ENCODE peak calls at places on chromosomes 7 and 10, in ten cellular contexts. N is upper lobe of right lung, S is SK-N-SH, V is IMR-90, H is hepatocyte, M is body of pancreas, U is ovary, Z is fibroblast of lung, I is colonic mucosa, E is adrenal gland. A is an unnamed sample.

GRCh38 chr10:109899578-109900355 is 23.5 kb downstream of the XPNPEP1 start:
- DNase-seq in S (no peak), H (no peak), E (no peak), N (no peak), M (no peak), V (peak), U (peak), Z (peak), I (no peak), A (no peak)

GRCh38 chr10:50316695-50317648 is 65.7 kb upstream of the ASAH2 start:
- DNase-seq in N (no peak), I (no peak), V (peak), U (no peak), E (no peak), H (no peak), Z (no peak), S (no peak), M (no peak), A (no peak)

GRCh38 chr10:8543361-8544056 is 489.0 kb downstream of the GATA3 start:
- DNase-seq in E (no peak), S (no peak), H (peak), M (no peak), V (no peak), N (no peak), Z (no peak), U (no peak), I (peak), A (peak)

GRCh38 chr7:16867328-16867727 is 14.5 kb downstream of the AGR3 start:
- DNase-seq in V (no peak), Z (no peak), I (no peak), N (no peak), U (no peak), S (no peak), E (no peak), M (no peak), H (no peak), A (no peak)

GRCh38 chr10:119667562-119668328 is 16.6 kb downstream of the BAG3 start:
- DNase-seq in S (peak), U (peak), Z (peak), M (peak), V (peak), N (no peak), I (no peak), E (peak), H (peak), A (peak)

GRCh38 chr7:66859794-66860645 is 61.0 kb upstream of the TMEM248 start:
- DNase-seq in V (peak), S (no peak), I (no peak), E (no peak), H (no peak), Z (no peak), U (no peak), M (no peak), N (no peak), A (no peak)

GRCh38 chr7:136123352-136123751 is 146.2 kb upstream of the MTPN start:
- DNase-seq in V (no peak), H (no peak), M (no peak), I (no peak), S (no peak), N (no peak), U (no peak), E (no peak), Z (no peak), A (no peak)

GRCh38 chr7:50448823-50449222 is 1.3 kb downstream of the FIGNL1 start:
- DNase-seq in N (no peak), Z (no peak), U (no peak), H (no peak), S (no peak), M (no peak), V (no peak), I (no peak), E (no peak), A (no peak)

GRCh38 chr10:74518076-74518475 is 308.3 kb upstream of the KAT6B start:
- DNase-seq in I (no peak), U (no peak), M (no peak), S (no peak), E (no peak), V (no peak), H (no peak), Z (peak), N (no peak), A (peak)

GRCh38 chr10:46327685-46328084 is 40.9 kb downstream of the ANTXRL start:
- DNase-seq in I (no peak), E (no peak), S (no peak), H (no peak), Z (no peak), N (no peak), M (no peak), V (no peak), U (no peak), A (no peak)

GRCh38 chr10:46326066-46326465 is 39.3 kb downstream of the ANTXRL start:
- DNase-seq in H (no peak), Z (no peak), I (no peak), V (peak), U (no peak), E (no peak), M (no peak), N (no peak), S (no peak), A (no peak)

GRCh38 chr10:46323176-46323575 is 36.4 kb downstream of the ANTXRL start:
- DNase-seq in H (no peak), S (no peak), M (no peak), U (no peak), I (no peak), Z (no peak), E (no peak), V (no peak), N (no peak), A (no peak)

GRCh38 chr10:46326971-46327370 is 40.2 kb downstream of the ANTXRL start:
- DNase-seq in Z (no peak), V (no peak), S (no peak), H (no peak), U (no peak), I (no peak), M (no peak), N (no peak), E (no peak), A (no peak)

DNA sequence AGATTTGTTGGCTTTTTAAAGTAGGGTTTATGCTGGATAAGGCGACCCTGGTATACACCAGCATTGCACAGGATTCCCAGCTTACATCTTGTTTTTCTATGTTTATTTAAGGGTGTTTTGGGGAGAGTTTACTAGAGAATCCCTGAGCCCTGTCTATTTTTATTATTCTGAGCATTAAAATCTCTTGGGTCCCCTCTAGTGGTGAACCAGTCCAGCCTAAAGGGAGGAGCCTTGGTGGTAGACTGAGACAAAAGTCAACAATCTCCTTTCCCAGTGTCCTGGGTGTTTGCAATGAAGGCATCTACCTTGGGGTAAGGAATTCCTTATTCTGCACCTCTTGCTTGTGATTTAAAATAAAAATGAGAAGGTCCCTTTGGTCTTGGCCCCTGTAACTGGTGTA is 38.2 kb downstream of the ANTXRL start:
- DNase-seq in S (no peak), U (no peak), M (no peak), H (no peak), V (peak), E (no peak), N (no peak), Z (no peak), I (no peak), A (no peak)
- TF ChIP-seq CTCF in S (peak), U (no peak), M (no peak), H (peak), V (peak), E (peak), N (peak), Z (no peak), I (no peak), A (peak)

GRCh38 chr7:130371059-130371458 is 9.2 kb upstream of the CPA1 start:
- DNase-seq in M (peak), N (no peak), V (peak), S (no peak), Z (peak), E (peak), I (no peak), H (no peak), U (no peak), A (peak)

GRCh38 chr7:130372402-130372801 is 7.9 kb upstream of the CPA1 start:
- DNase-seq in E (no peak), Z (no peak), V (no peak), I (no peak), N (no peak), M (no peak), H (no peak), U (no peak), S (no peak), A (no peak)

GRCh38 chr7:130372813-130373212 is 7.5 kb upstream of the CPA1 start:
- DNase-seq in Z (peak), S (no peak), V (no peak), U (no peak), E (no peak), I (no peak), M (no peak), H (no peak), N (no peak), A (no peak)

GRCh38 chr7:130377178-130377577 is 3.1 kb upstream of the CPA1 start:
- DNase-seq in I (no peak), N (no peak), Z (no peak), H (no peak), U (no peak), S (no peak), M (no peak), E (no peak), V (no peak), A (no peak)

GRCh38 chr7:130374507-130374906 is 5.8 kb upstream of the CPA1 start:
- DNase-seq in H (no peak), N (no peak), U (no peak), E (no peak), S (no peak), M (no peak), I (no peak), Z (no peak), V (no peak), A (no peak)
- H3K27ac ChIP-seq in H (peak), N (peak), U (peak), E (peak), S (peak), M (peak), I (no peak), Z (peak), V (peak), A (peak)

DNA sequence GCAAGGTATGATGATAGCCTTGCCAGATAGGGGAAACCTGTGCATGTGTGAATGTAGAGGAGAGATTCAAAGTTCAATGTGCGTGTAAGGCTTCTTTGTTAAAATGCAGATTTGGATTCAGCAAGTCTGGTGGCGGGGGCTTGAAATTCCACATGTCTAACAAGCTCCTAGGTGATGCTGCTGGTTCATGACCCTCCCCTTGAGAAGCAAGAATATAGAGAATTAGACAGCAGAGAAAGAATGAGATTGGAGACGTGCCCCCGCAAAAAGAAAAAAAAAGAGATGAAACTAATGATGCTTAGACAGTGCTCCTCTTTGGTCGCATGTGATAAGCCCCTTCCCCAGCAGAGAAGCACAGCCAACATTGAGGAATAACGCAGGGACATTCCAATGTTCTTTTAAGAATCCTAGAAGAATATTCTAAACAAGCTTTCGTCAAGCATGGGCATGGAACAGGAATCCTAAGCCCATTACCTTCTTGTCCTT is 21.1 kb upstream of the MACC1 start:
- DNase-seq in M (no peak), H (no peak), V (no peak), I (no peak), N (no peak), S (no peak), U (no peak), Z (no peak), E (no peak), A (no peak)
- TF ChIP-seq CTCF in M (no peak), H (no peak), V (no peak), I (no peak), N (no peak), S (no peak), U (no peak), Z (no peak), E (no peak), A (no peak)

GRCh38 chr7:25624837-25625236 is 396.6 kb upstream of the NPVF start:
- DNase-seq in V (no peak), H (peak), I (no peak), E (no peak), S (no peak), M (no peak), N (no peak), U (peak), Z (peak), A (no peak)

GRCh38 chr7:25621993-25622392 is 393.7 kb upstream of the NPVF start:
- DNase-seq in N (no peak), E (no peak), U (no peak), M (no peak), S (no peak), V (no peak), H (no peak), Z (no peak), I (no peak), A (no peak)

GRCh38 chr7:25622716-25623115 is 394.4 kb upstream of the NPVF start:
- DNase-seq in V (no peak), I (no peak), M (no peak), Z (no peak), E (no peak), H (no peak), U (no peak), S (no peak), N (no peak), A (no peak)

GRCh38 chr7:25625316-25625715 is 397.0 kb upstream of the NPVF start:
- DNase-seq in H (no peak), S (no peak), V (no peak), I (no peak), U (no peak), E (no peak), Z (no peak), M (no peak), N (no peak), A (no peak)

GRCh38 chr7:25624001-25624400 is 395.7 kb upstream of the NPVF start:
- DNase-seq in E (no peak), H (no peak), V (no peak), Z (no peak), M (no peak), I (no peak), S (no peak), U (no peak), N (no peak), A (peak)
- H3K27ac ChIP-seq in E (no peak), H (no peak), V (no peak), Z (no peak), M (no peak), I (no peak), S (no peak), U (no peak), N (peak), A (no peak)

GRCh38 chr7:6558837-6559236 is 7.6 kb upstream of the GRID2IP start:
- DNase-seq in Z (peak), I (peak), E (peak), V (peak), S (peak), M (no peak), N (no peak), H (peak), U (no peak), A (no peak)

GRCh38 chr7:6553460-6554044 is 2.3 kb upstream of the GRID2IP start:
- DNase-seq in H (no peak), V (no peak), I (no peak), M (no peak), U (no peak), Z (no peak), E (no peak), N (no peak), S (peak), A (no peak)

GRCh38 chr7:6559896-6560295 is 8.6 kb upstream of the GRID2IP start:
- DNase-seq in N (no peak), V (no peak), I (no peak), U (no peak), E (no peak), H (no peak), M (no peak), Z (no peak), S (no peak), A (no peak)

GRCh38 chr7:6554848-6555247 is 3.6 kb upstream of the GRID2IP start:
- DNase-seq in S (no peak), E (no peak), N (no peak), Z (no peak), H (no peak), I (no peak), U (no peak), V (no peak), M (no peak), A (no peak)

GRCh38 chr7:6556196-6556595 is 4.9 kb upstream of the GRID2IP start:
- DNase-seq in S (no peak), M (peak), N (no peak), V (no peak), I (no peak), U (no peak), H (peak), E (no peak), Z (no peak), A (no peak)
- TF ChIP-seq CTCF in S (no peak), M (no peak), N (peak), V (no peak), I (peak), U (no peak), H (peak), E (no peak), Z (no peak), A (peak)

GRCh38 chr10:6298428-6298827 is 95.7 kb downstream of the PFKFB3 start:
- DNase-seq in V (no peak), I (no peak), E (no peak), U (no peak), M (no peak), N (no peak), Z (no peak), S (no peak), H (no peak), A (no peak)

GRCh38 chr10:6300784-6301180 is 98.0 kb downstream of the PFKFB3 start:
- DNase-seq in H (no peak), V (no peak), I (no peak), U (no peak), N (no peak), M (no peak), Z (no peak), S (no peak), E (no peak), A (no peak)

GRCh38 chr10:6300106-6300783 is 97.5 kb downstream of the PFKFB3 start:
- DNase-seq in S (no peak), M (no peak), E (peak), U (no peak), I (no peak), N (no peak), H (no peak), Z (peak), V (peak), A (peak)

GRCh38 chr10:6299234-6299633 is 96.5 kb downstream of the PFKFB3 start:
- DNase-seq in U (no peak), E (peak), Z (no peak), V (no peak), H (peak), S (no peak), N (no peak), I (no peak), M (peak), A (peak)

DNA sequence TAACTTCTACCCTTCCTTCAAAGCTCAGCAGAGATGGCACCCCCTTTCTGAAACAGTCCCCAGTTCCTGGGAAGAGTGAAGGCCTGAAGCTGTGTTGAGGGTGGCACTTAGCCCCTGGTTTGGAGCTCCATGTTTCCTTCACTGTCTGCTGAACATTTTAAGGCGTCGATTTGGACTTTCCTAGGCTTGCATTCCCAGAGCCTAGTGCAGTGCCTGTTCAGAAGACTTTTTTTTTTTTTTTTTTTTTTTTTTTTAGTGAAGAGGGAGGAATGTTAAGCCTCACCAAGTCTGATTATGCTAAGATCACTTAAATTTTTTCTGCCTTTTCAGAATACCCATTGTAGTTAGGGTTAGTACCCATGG is 97.0 kb downstream of the PFKFB3 start:
- DNase-seq in I (no peak), V (no peak), Z (no peak), M (no peak), H (no peak), S (no peak), U (no peak), N (no peak), E (no peak), A (no peak)
- H3K27ac ChIP-seq in I (no peak), V (no peak), Z (no peak), M (peak), H (peak), S (peak), U (no peak), N (no peak), E (no peak), A (no peak)

GRCh38 chr10:21171197-21171935 is 274.3 kb upstream of the NEBL start:
- DNase-seq in S (peak), H (no peak), N (no peak), V (no peak), E (no peak), U (no peak), M (no peak), I (no peak), Z (no peak), A (no peak)
- TF ChIP-seq CTCF in S (peak), H (peak), N (peak), V (no peak), E (no peak), U (no peak), M (peak), I (no peak), Z (peak), A (peak)

DNA sequence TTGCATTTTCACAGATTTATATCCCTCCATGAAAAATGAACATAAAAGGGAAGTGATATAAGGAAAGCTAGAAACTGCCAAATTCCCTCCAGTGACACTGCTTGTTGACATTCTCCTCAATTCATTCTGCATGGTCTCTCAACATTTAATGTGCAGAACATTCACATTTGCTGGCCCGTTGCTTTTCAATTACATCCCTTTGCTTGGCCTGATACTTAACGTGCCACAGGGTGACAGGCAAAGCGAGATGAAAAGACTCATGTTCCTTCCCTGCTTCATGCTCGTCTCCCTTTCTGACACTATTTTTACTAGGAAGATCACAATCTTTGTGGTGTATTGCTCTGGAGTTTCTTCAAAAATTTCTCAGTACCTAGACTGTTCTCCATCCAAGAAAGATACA is 1019.7 kb upstream of the LRRN3 start:
- DNase-seq in N (no peak), E (no peak), Z (no peak), I (no peak), S (no peak), M (no peak), U (no peak), V (no peak), H (no peak), A (no peak)
- H3K27ac ChIP-seq in N (no peak), E (no peak), Z (no peak), I (no peak), S (no peak), M (no peak), U (no peak), V (no peak), H (no peak), A (no peak)

GRCh38 chr7:93883078-93883916 is 7.3 kb downstream of the TFPI2 start:
- DNase-seq in V (no peak), H (no peak), U (no peak), I (no peak), N (no peak), S (no peak), Z (no peak), E (no peak), M (no peak), A (no peak)
- TF ChIP-seq CTCF in V (no peak), H (no peak), U (no peak), I (no peak), N (no peak), S (no peak), Z (no peak), E (no peak), M (no peak), A (no peak)

A was measured in foreskin keratinocyte.